ENCODE peak calls at places on chromosomes 2 and 18, in nine cellular contexts. One of them, this sample, is unnamed.

GRCh38 chr18:12032786-12033642 is 51.7 kb downstream of the IMPA2 start:
- DNase-seq in fibroblast of the conjunctiva: no peak
- DNase-seq in H9: no peak
- DNase-seq in WERI-Rb-1: no peak
- DNase-seq in HuH-7.5: no peak
- DNase-seq in M059J: peak
- DNase-seq in nephron progenitor cell: no peak
- DNase-seq in GM12865: no peak
- DNase-seq in NCI-H69: no peak
- DNase-seq in this sample: no peak

GRCh38 chr2:3656762-3657691 is 973 bp upstream of the ALLC start:
- DNase-seq in fibroblast of the conjunctiva: no peak
- DNase-seq in nephron progenitor cell: no peak
- DNase-seq in WERI-Rb-1: peak
- DNase-seq in M059J: no peak
- DNase-seq in H9: peak
- DNase-seq in HuH-7.5: no peak
- DNase-seq in NCI-H69: peak
- DNase-seq in GM12865: peak
- DNase-seq in this sample: no peak

GRCh38 chr2:15223887-15224286 is 337.2 kb downstream of the NBAS start:
- DNase-seq in WERI-Rb-1: no peak
- DNase-seq in NCI-H69: no peak
- DNase-seq in GM12865: peak
- DNase-seq in M059J: peak
- DNase-seq in nephron progenitor cell: no peak
- DNase-seq in HuH-7.5: no peak
- DNase-seq in H9: no peak
- DNase-seq in fibroblast of the conjunctiva: peak
- DNase-seq in this sample: no peak

GRCh38 chr2:10343658-10344057 is 41.0 kb downstream of the HPCAL1 start:
- DNase-seq in HuH-7.5: no peak
- DNase-seq in NCI-H69: no peak
- DNase-seq in WERI-Rb-1: peak
- DNase-seq in H9: no peak
- DNase-seq in GM12865: no peak
- DNase-seq in fibroblast of the conjunctiva: no peak
- DNase-seq in nephron progenitor cell: no peak
- DNase-seq in M059J: no peak
- DNase-seq in this sample: no peak

GRCh38 chr2:105410554-105410953 is 11.7 kb upstream of the FHL2 start:
- DNase-seq in nephron progenitor cell: no peak
- DNase-seq in M059J: peak
- DNase-seq in H9: no peak
- DNase-seq in GM12865: no peak
- DNase-seq in WERI-Rb-1: no peak
- DNase-seq in NCI-H69: no peak
- DNase-seq in HuH-7.5: no peak
- DNase-seq in fibroblast of the conjunctiva: no peak
- DNase-seq in this sample: no peak

GRCh38 chr2:137945229-137945628 is 19.0 kb upstream of the HNMT start:
- DNase-seq in HuH-7.5: no peak
- DNase-seq in H9: no peak
- DNase-seq in fibroblast of the conjunctiva: no peak
- DNase-seq in nephron progenitor cell: no peak
- DNase-seq in NCI-H69: no peak
- DNase-seq in WERI-Rb-1: no peak
- DNase-seq in GM12865: no peak
- DNase-seq in M059J: no peak
- DNase-seq in this sample: no peak

GRCh38 chr2:154623819-154624218 is 74.7 kb upstream of the KCNJ3 start:
- DNase-seq in H9: peak
- DNase-seq in NCI-H69: peak
- DNase-seq in M059J: peak
- DNase-seq in WERI-Rb-1: peak
- DNase-seq in nephron progenitor cell: peak
- DNase-seq in GM12865: peak
- DNase-seq in fibroblast of the conjunctiva: peak
- DNase-seq in HuH-7.5: peak
- DNase-seq in this sample: peak

GRCh38 chr2:9800975-9801723 is 42.1 kb upstream of the TAF1B start:
- DNase-seq in NCI-H69: no peak
- DNase-seq in HuH-7.5: no peak
- DNase-seq in nephron progenitor cell: no peak
- DNase-seq in GM12865: peak
- DNase-seq in fibroblast of the conjunctiva: no peak
- DNase-seq in WERI-Rb-1: peak
- DNase-seq in H9: no peak
- DNase-seq in M059J: peak
- DNase-seq in this sample: no peak

GRCh38 chr2:237627463-237628321 is at the start of gene LRRFIP1:
- DNase-seq in GM12865: no peak
- DNase-seq in fibroblast of the conjunctiva: no peak
- DNase-seq in M059J: peak
- DNase-seq in WERI-Rb-1: peak
- DNase-seq in H9: peak
- DNase-seq in NCI-H69: peak
- DNase-seq in HuH-7.5: peak
- DNase-seq in nephron progenitor cell: peak
- DNase-seq in this sample: peak

GRCh38 chr2:96091141-96091710 is 25.1 kb downstream of the ADRA2B start:
- DNase-seq in fibroblast of the conjunctiva: no peak
- DNase-seq in M059J: no peak
- DNase-seq in nephron progenitor cell: no peak
- DNase-seq in WERI-Rb-1: no peak
- DNase-seq in H9: no peak
- DNase-seq in GM12865: no peak
- DNase-seq in NCI-H69: peak
- DNase-seq in HuH-7.5: no peak
- DNase-seq in this sample: no peak

GRCh38 chr18:26376106-26376505 is 149.9 kb downstream of the TAF4B start:
- DNase-seq in HuH-7.5: no peak
- DNase-seq in NCI-H69: no peak
- DNase-seq in H9: no peak
- DNase-seq in fibroblast of the conjunctiva: no peak
- DNase-seq in M059J: no peak
- DNase-seq in nephron progenitor cell: no peak
- DNase-seq in WERI-Rb-1: no peak
- DNase-seq in GM12865: no peak
- DNase-seq in this sample: no peak

GRCh38 chr2:234548720-234549420 is 52.0 kb upstream of the ARL4C start:
- DNase-seq in fibroblast of the conjunctiva: no peak
- DNase-seq in WERI-Rb-1: no peak
- DNase-seq in nephron progenitor cell: no peak
- DNase-seq in H9: peak
- DNase-seq in M059J: no peak
- DNase-seq in NCI-H69: peak
- DNase-seq in GM12865: no peak
- DNase-seq in HuH-7.5: no peak
- DNase-seq in this sample: peak

GRCh38 chr2:159936471-159936870 is 125.9 kb downstream of the PLA2R1 start:
- DNase-seq in M059J: peak
- DNase-seq in fibroblast of the conjunctiva: no peak
- DNase-seq in NCI-H69: peak
- DNase-seq in WERI-Rb-1: no peak
- DNase-seq in HuH-7.5: no peak
- DNase-seq in GM12865: no peak
- DNase-seq in H9: no peak
- DNase-seq in nephron progenitor cell: no peak
- DNase-seq in this sample: no peak

GRCh38 chr2:128323501-128323931 is 4.8 kb upstream of the HS6ST1 start:
- DNase-seq in NCI-H69: no peak
- DNase-seq in H9: no peak
- DNase-seq in WERI-Rb-1: no peak
- DNase-seq in nephron progenitor cell: no peak
- DNase-seq in M059J: no peak
- DNase-seq in HuH-7.5: no peak
- DNase-seq in fibroblast of the conjunctiva: no peak
- DNase-seq in GM12865: peak
- DNase-seq in this sample: no peak

GRCh38 chr2:23235292-23235691 is 149.7 kb upstream of the KLHL29 start:
- DNase-seq in GM12865: no peak
- DNase-seq in NCI-H69: no peak
- DNase-seq in M059J: peak
- DNase-seq in HuH-7.5: no peak
- DNase-seq in H9: no peak
- DNase-seq in fibroblast of the conjunctiva: no peak
- DNase-seq in WERI-Rb-1: no peak
- DNase-seq in nephron progenitor cell: no peak
- DNase-seq in this sample: no peak

GRCh38 chr2:217993055-217993645 is 9.6 kb downstream of the TNS1 start:
- DNase-seq in H9: no peak
- DNase-seq in NCI-H69: no peak
- DNase-seq in nephron progenitor cell: no peak
- DNase-seq in M059J: peak
- DNase-seq in fibroblast of the conjunctiva: no peak
- DNase-seq in WERI-Rb-1: no peak
- DNase-seq in GM12865: no peak
- DNase-seq in HuH-7.5: no peak
- DNase-seq in this sample: no peak

GRCh38 chr2:17754773-17755425 is 961 bp downstream of the GEN1 start:
- DNase-seq in fibroblast of the conjunctiva: no peak
- DNase-seq in HuH-7.5: no peak
- DNase-seq in GM12865: peak
- DNase-seq in H9: no peak
- DNase-seq in WERI-Rb-1: no peak
- DNase-seq in NCI-H69: peak
- DNase-seq in M059J: peak
- DNase-seq in nephron progenitor cell: no peak
- DNase-seq in this sample: peak

GRCh38 chr2:239910851-239911629 is 114.1 kb downstream of the NDUFA10 start:
- DNase-seq in M059J: no peak
- DNase-seq in WERI-Rb-1: no peak
- DNase-seq in H9: peak
- DNase-seq in NCI-H69: no peak
- DNase-seq in fibroblast of the conjunctiva: no peak
- DNase-seq in nephron progenitor cell: no peak
- DNase-seq in GM12865: peak
- DNase-seq in HuH-7.5: no peak
- DNase-seq in this sample: no peak

GRCh38 chr2:98234763-98235162 is 111.5 kb upstream of the CNGA3 start:
- DNase-seq in NCI-H69: no peak
- DNase-seq in M059J: no peak
- DNase-seq in HuH-7.5: no peak
- DNase-seq in H9: no peak
- DNase-seq in WERI-Rb-1: no peak
- DNase-seq in nephron progenitor cell: no peak
- DNase-seq in GM12865: no peak
- DNase-seq in fibroblast of the conjunctiva: no peak
- DNase-seq in this sample: no peak

GRCh38 chr2:240806006-240806405 is 14.0 kb downstream of the KIF1A start:
- DNase-seq in GM12865: no peak
- DNase-seq in nephron progenitor cell: no peak
- DNase-seq in H9: no peak
- DNase-seq in HuH-7.5: no peak
- DNase-seq in NCI-H69: no peak
- DNase-seq in M059J: no peak
- DNase-seq in WERI-Rb-1: no peak
- DNase-seq in fibroblast of the conjunctiva: no peak
- DNase-seq in this sample: no peak

GRCh38 chr2:212794471-212794870 is 255.9 kb upstream of the ERBB4 start:
- DNase-seq in H9: no peak
- DNase-seq in M059J: no peak
- DNase-seq in WERI-Rb-1: no peak
- DNase-seq in HuH-7.5: no peak
- DNase-seq in fibroblast of the conjunctiva: no peak
- DNase-seq in NCI-H69: peak
- DNase-seq in GM12865: peak
- DNase-seq in nephron progenitor cell: no peak
- DNase-seq in this sample: peak

GRCh38 chr2:160207804-160208661 is 8.0 kb upstream of the ITGB6 start:
- DNase-seq in nephron progenitor cell: no peak
- DNase-seq in WERI-Rb-1: no peak
- DNase-seq in HuH-7.5: no peak
- DNase-seq in GM12865: peak
- DNase-seq in M059J: peak
- DNase-seq in fibroblast of the conjunctiva: peak
- DNase-seq in NCI-H69: no peak
- DNase-seq in H9: no peak
- DNase-seq in this sample: no peak

GRCh38 chr2:133266926-133267590 is 301.2 kb downstream of the NCKAP5 start:
- DNase-seq in fibroblast of the conjunctiva: no peak
- DNase-seq in H9: peak
- DNase-seq in NCI-H69: peak
- DNase-seq in nephron progenitor cell: peak
- DNase-seq in M059J: peak
- DNase-seq in GM12865: no peak
- DNase-seq in WERI-Rb-1: peak
- DNase-seq in HuH-7.5: peak
- DNase-seq in this sample: no peak